ENCODE peak calls at places on chromosomes 5 and 9, in six cellular contexts. E, A, Z, K, O and D are unnamed samples.

GRCh38 chr5:1910081-1910760 is 27.5 kb upstream of the IRX4 start:
- DNase-seq in E (no peak), A (no peak), Z (no peak), K (no peak), O (no peak), D (no peak)

GRCh38 chr9:70390922-70391321 is 23.5 kb downstream of the KLF9 start:
- DNase-seq in E (no peak), A (no peak), Z (no peak), K (peak), O (no peak), D (no peak)

GRCh38 chr5:134917070-134917831 is 12.3 kb downstream of the PCBD2 start:
- DNase-seq in E (no peak), A (no peak), Z (no peak), K (no peak), O (no peak), D (no peak)

GRCh38 chr9:112819635-112820496 is 69.3 kb downstream of the SNX30 start:
- DNase-seq in E (peak), A (peak), Z (no peak), K (peak), O (peak), D (peak)

GRCh38 chr9:95433096-95433852 is 83.5 kb downstream of the PTCH1 start:
- DNase-seq in E (no peak), A (no peak), Z (no peak), K (peak), O (no peak), D (no peak)

GRCh38 chr5:174242573-174242972 is 197.1 kb downstream of the NSG2 start:
- DNase-seq in E (no peak), A (no peak), Z (no peak), K (no peak), O (no peak), D (no peak)

GRCh38 chr9:121133104-121133816 is 58.5 kb downstream of the CNTRL start:
- DNase-seq in E (no peak), A (peak), Z (no peak), K (no peak), O (peak), D (no peak)

GRCh38 chr9:4489562-4489918 is 728 bp upstream of the SLC1A1 start:
- DNase-seq in E (no peak), A (peak), Z (no peak), K (no peak), O (no peak), D (no peak)

GRCh38 chr5:158010831-158011230 is 151.9 kb upstream of the CLINT1 start:
- DNase-seq in E (no peak), A (no peak), Z (no peak), K (no peak), O (no peak), D (no peak)

GRCh38 chr5:6745706-6746217 is 32.5 kb downstream of the TENT4A start:
- DNase-seq in E (peak), A (no peak), Z (peak), K (peak), O (peak), D (peak)

GRCh38 chr5:99061299-99061698 is 132.5 kb upstream of the CHD1 start:
- DNase-seq in E (no peak), A (no peak), Z (no peak), K (no peak), O (no peak), D (no peak)

GRCh38 chr5:149441986-149442385 is 62.9 kb upstream of the IL17B start:
- DNase-seq in E (no peak), A (no peak), Z (no peak), K (no peak), O (no peak), D (no peak)

GRCh38 chr5:57725628-57726504 is 243.3 kb upstream of the ACTBL2 start:
- DNase-seq in E (no peak), A (no peak), Z (no peak), K (no peak), O (no peak), D (no peak)

GRCh38 chr9:121201045-121201737 is 478 bp downstream of the RAB14 start:
- DNase-seq in E (no peak), A (peak), Z (no peak), K (no peak), O (peak), D (no peak)

GRCh38 chr5:28788954-28789353 is 1750.6 kb upstream of the CDH9 start:
- DNase-seq in E (no peak), A (no peak), Z (no peak), K (no peak), O (no peak), D (no peak)

GRCh38 chr5:95620870-95621838 is 1.3 kb downstream of the GPR150 start:
- DNase-seq in E (no peak), A (peak), Z (no peak), K (peak), O (no peak), D (no peak)

GRCh38 chr9:114429488-114429887 is 41.7 kb upstream of the AKNA start:
- DNase-seq in E (no peak), A (no peak), Z (no peak), K (no peak), O (no peak), D (no peak)

GRCh38 chr9:99811598-99812383 is 9.9 kb upstream of the NR4A3 start:
- DNase-seq in E (no peak), A (no peak), Z (no peak), K (no peak), O (no peak), D (no peak)

GRCh38 chr5:37198066-37198465 is 51.1 kb downstream of the CPLANE1 start:
- DNase-seq in E (no peak), A (no peak), Z (no peak), K (no peak), O (no peak), D (no peak)